ENCODE peak calls at places on chromosomes 4 and X, in eight cellular contexts. B is activated CD4-positive, alpha-beta T cell treated with anti-CD3 and anti-CD28 coated beads, Interleukin-2, amount 50 U/mL, for 24 hours; R is ACHN; N is keratinocyte; I is fibroblast of lung; L is endothelial cell; U is kidney tubule cell; Z is WERI-Rb-1. E is an unnamed sample.

GRCh38 chr4:7506119-7506518 is 71.4 kb upstream of the PSAPL1 start:
- DNase-seq in B (no peak), R (no peak), N (no peak), I (peak), L (no peak), U (no peak), Z (no peak), E (no peak)

GRCh38 chr4:25406081-25406692 is 29.1 kb downstream of the ANAPC4 start:
- DNase-seq in B (no peak), R (no peak), N (no peak), I (peak), L (no peak), U (no peak), Z (no peak), E (no peak)

GRCh38 chr4:10118355-10119004 is 1.9 kb upstream of the WDR1 start:
- DNase-seq in B (no peak), R (no peak), N (no peak), I (no peak), L (no peak), U (no peak), Z (no peak), E (no peak)

GRCh38 chrX:84187501-84188319 is at the start of gene RPS6KA6:
- DNase-seq in B (no peak), R (peak), N (no peak), I (peak), L (peak), U (peak), Z (peak), E (no peak)

GRCh38 chr4:76430519-76431388 is 4.3 kb upstream of the SHROOM3 start:
- DNase-seq in B (no peak), R (peak), N (no peak), I (peak), L (no peak), U (peak), Z (no peak), E (peak)

GRCh38 chrX:103845165-103845653 is 13.2 kb upstream of the RAB9B start:
- DNase-seq in B (peak), R (peak), N (peak), I (peak), L (peak), U (peak), Z (peak), E (peak)

GRCh38 chrX:106649523-106650428 is 38.0 kb downstream of the RADX start:
- DNase-seq in B (no peak), R (no peak), N (no peak), I (no peak), L (no peak), U (no peak), Z (no peak), E (no peak)

GRCh38 chr4:139672215-139672614 is 6.6 kb downstream of the MGST2 start:
- DNase-seq in B (no peak), R (no peak), N (no peak), I (no peak), L (no peak), U (no peak), Z (peak), E (no peak)

GRCh38 chr4:138162259-138162658 is 79.9 kb downstream of the SLC7A11 start:
- DNase-seq in B (no peak), R (no peak), N (no peak), I (no peak), L (no peak), U (no peak), Z (no peak), E (no peak)

GRCh38 chr4:184101711-184102110 is 116.0 kb downstream of the ENPP6 start:
- DNase-seq in B (no peak), R (no peak), N (no peak), I (no peak), L (no peak), U (no peak), Z (no peak), E (no peak)

GRCh38 chrX:101078716-101079115 is at the start of gene TMEM35A:
- DNase-seq in B (no peak), R (no peak), N (no peak), I (peak), L (peak), U (no peak), Z (peak), E (no peak)

GRCh38 chr4:62717144-62717543 is 1517.0 kb downstream of the ADGRL3 start:
- DNase-seq in B (no peak), R (no peak), N (no peak), I (no peak), L (no peak), U (no peak), Z (no peak), E (no peak)

GRCh38 chr4:86032476-86033022 is 327.3 kb downstream of the MAPK10 start:
- DNase-seq in B (no peak), R (no peak), N (peak), I (peak), L (no peak), U (peak), Z (no peak), E (no peak)